ENCODE peak calls at places on chromosomes 11 and 22, in five cellular contexts. O, I, S, B and M are unnamed samples.

GRCh38 chr11:20739004-20739612 is 69.7 kb downstream of the NELL1 start:
- DNase-seq in O (no peak), I (no peak), S (no peak), B (no peak), M (no peak)

GRCh38 chr11:1162153-1162497 is 4.4 kb downstream of the MUC5AC start:
- DNase-seq in O (no peak), I (no peak), S (no peak), B (no peak), M (no peak)

GRCh38 chr11:3214420-3214699 is 4.3 kb downstream of the MRGPRG start:
- DNase-seq in O (no peak), I (no peak), S (no peak), B (no peak), M (no peak)

GRCh38 chr11:8328848-8329330 is 65.2 kb upstream of the LMO1 start:
- DNase-seq in O (peak), I (peak), S (peak), B (peak), M (peak)

GRCh38 chr11:36411202-36411640 is 98.9 kb downstream of the TRAF6 start:
- DNase-seq in O (no peak), I (no peak), S (no peak), B (no peak), M (no peak)

GRCh38 chr11:20000393-20001134 is 159.7 kb downstream of the DBX1 start:
- DNase-seq in O (peak), I (no peak), S (no peak), B (peak), M (peak)

GRCh38 chr11:17504330-17505107 is 27.9 kb upstream of the ABCC8 start:
- DNase-seq in O (peak), I (peak), S (peak), B (peak), M (peak)

GRCh38 chr11:7098235-7098832 is 9.5 kb downstream of the RBMXL2 start:
- DNase-seq in O (no peak), I (no peak), S (no peak), B (no peak), M (peak)

GRCh38 chr11:45654242-45654641 is 11.2 kb downstream of the CHST1 start:
- DNase-seq in O (peak), I (no peak), S (no peak), B (peak), M (peak)

GRCh38 chr11:70504246-70505020 is 106.1 kb downstream of the CTTN start:
- DNase-seq in O (no peak), I (no peak), S (peak), B (peak), M (no peak)

GRCh38 chr11:121389651-121390050 is 62.5 kb upstream of the SORL1 start:
- DNase-seq in O (peak), I (no peak), S (peak), B (peak), M (peak)

GRCh38 chr11:108713076-108713790 is 48.4 kb downstream of the DDX10 start:
- DNase-seq in O (no peak), I (no peak), S (no peak), B (no peak), M (no peak)

GRCh38 chr11:2166091-2166851 is 5.3 kb upstream of the INS start:
- DNase-seq in O (no peak), I (no peak), S (no peak), B (no peak), M (no peak)

GRCh38 chr22:46983046-46983445 is 220.6 kb downstream of the TBC1D22A start:
- DNase-seq in O (no peak), I (no peak), S (no peak), B (no peak), M (no peak)

GRCh38 chr11:74749965-74750296 is 1.3 kb downstream of the RNF169 start:
- DNase-seq in O (no peak), I (no peak), S (no peak), B (no peak), M (no peak)

GRCh38 chr11:9601041-9601875 is 27.8 kb downstream of the WEE1 start:
- DNase-seq in O (no peak), I (no peak), S (no peak), B (no peak), M (peak)

GRCh38 chr11:34928268-34928959 is 12.0 kb downstream of the PDHX start:
- DNase-seq in O (no peak), I (no peak), S (no peak), B (no peak), M (no peak)

GRCh38 chr11:12909866-12910265 is 99.2 kb upstream of the RASSF10 start:
- DNase-seq in O (no peak), I (no peak), S (no peak), B (no peak), M (no peak)

GRCh38 chr22:46728470-46728869 is 9.6 kb downstream of the CERK start:
- DNase-seq in O (no peak), I (no peak), S (peak), B (no peak), M (no peak)

GRCh38 chr22:36901411-36902142 is 11.9 kb upstream of the CSF2RB start:
- DNase-seq in O (no peak), I (no peak), S (no peak), B (no peak), M (no peak)

GRCh38 chr22:41772645-41773044 is 27.8 kb upstream of the CCDC134 start:
- DNase-seq in O (no peak), I (no peak), S (no peak), B (no peak), M (no peak)

GRCh38 chr11:69718147-69718546 is 14.3 kb upstream of the FGF19 start:
- DNase-seq in O (no peak), I (no peak), S (no peak), B (peak), M (no peak)

GRCh38 chr11:10158461-10158860 is 135.6 kb downstream of the SBF2 start:
- DNase-seq in O (no peak), I (no peak), S (no peak), B (no peak), M (no peak)

GRCh38 chr22:21043856-21044535 is 1.8 kb upstream of the LRRC74B start:
- DNase-seq in O (no peak), I (no peak), S (no peak), B (no peak), M (no peak)